ENCODE peak calls at places on chromosomes 1 and 21, in four cellular contexts. T is NCI-H1417; Z is stimulated activated CD4-positive, alpha-beta T cell treated with anti-CD3 and anti-CD28 coated beads, Interleukin-4, amount 100 ng/mL, for 1 hour; J is HFF-Myc. C is an unnamed sample.
A peak's percentile ranks its signal among the peaks of the same experiment; 100 is the strongest.

GRCh38 chr1:46223472-46223943 is 20.4 kb downstream of the LURAP1 start:
- DNase-seq in T (peak; percentile 85), J (peak; percentile 76), Z (peak; percentile 55), C (peak; percentile 66)

GRCh38 chr1:15244813-15245212 is 2.2 kb upstream of the FHAD1 start:
- DNase-seq in J (no peak), T (no peak), Z (no peak), C (no peak)

GRCh38 chr1:193190096-193190744 is 3.8 kb upstream of the B3GALT2 start:
- DNase-seq in Z (no peak), J (no peak), T (no peak), C (no peak)

GRCh38 chr1:61282387-61282786 is 200.0 kb downstream of the NFIA start:
- DNase-seq in T (no peak), J (no peak), Z (no peak), C (no peak)

GRCh38 chr1:62280150-62280549 is 39.1 kb downstream of the KANK4 start:
- DNase-seq in Z (no peak), T (no peak), J (no peak), C (no peak)

GRCh38 chr1:33985656-33986055 is 121.8 kb downstream of the HMGB4 start:
- DNase-seq in Z (no peak), J (no peak), T (no peak), C (no peak)

GRCh38 chr1:200894712-200895447 is at the start of gene INAVA:
- DNase-seq in T (no peak), J (no peak), Z (no peak), C (no peak)

GRCh38 chr1:170495006-170495405 is 37.0 kb upstream of the GORAB start:
- DNase-seq in Z (no peak), J (no peak), T (no peak), C (no peak)

GRCh38 chr21:14591882-14592281 is 45.8 kb upstream of the SAMSN1 start:
- DNase-seq in T (no peak), J (no peak), Z (no peak), C (no peak)

GRCh38 chr1:178706467-178706866 is 18.6 kb upstream of the RALGPS2 start:
- DNase-seq in J (no peak), T (no peak), Z (no peak), C (no peak)

GRCh38 chr1:93694833-93695232 is 13.2 kb upstream of the BCAR3 start:
- DNase-seq in J (no peak), Z (no peak), T (no peak), C (no peak)

GRCh38 chr1:109490029-109490933 is 3.6 kb upstream of the CYB561D1 start:
- DNase-seq in Z (peak; percentile 76), J (no peak), T (peak; percentile 29), C (no peak)

GRCh38 chr1:222240536-222241181 is 307.2 kb downstream of the HHIPL2 start:
- DNase-seq in J (no peak), Z (no peak), T (no peak), C (no peak)

GRCh38 chr1:78437393-78437792 is 53.4 kb upstream of the PTGFR start:
- DNase-seq in Z (no peak), J (no peak), T (no peak), C (no peak)

GRCh38 chr1:207362962-207363858 is 41.7 kb downstream of the CD55 start:
- DNase-seq in J (no peak), Z (no peak), T (no peak), C (no peak)

GRCh38 chr1:201461783-201462441 is 7.1 kb downstream of the PHLDA3 start:
- DNase-seq in T (no peak), Z (no peak), J (peak; percentile 87), C (no peak)

GRCh38 chr1:151024540-151025146 is 11.7 kb upstream of the BNIPL start:
- DNase-seq in J (no peak), Z (peak; percentile 82), T (peak; percentile 81), C (no peak)

GRCh38 chr1:227891955-227892871 is 55.5 kb downstream of the WNT9A start:
- DNase-seq in J (no peak), T (no peak), Z (no peak), C (no peak)

GRCh38 chr1:236465959-236466303 is 57.9 kb upstream of the LGALS8 start:
- DNase-seq in Z (no peak), T (no peak), J (no peak), C (no peak)

GRCh38 chr1:202106340-202107284 is 16.1 kb upstream of the GPR37L1 start:
- DNase-seq in T (peak; percentile 65), J (no peak), Z (no peak), C (no peak)

GRCh38 chr1:25004355-25004754 is 74.3 kb upstream of the RUNX3 start:
- DNase-seq in Z (no peak), J (no peak), T (no peak), C (no peak)

GRCh38 chr1:28860332-28861073 is 48.5 kb downstream of the OPRD1 start:
- DNase-seq in J (no peak), Z (no peak), T (no peak), C (no peak)

GRCh38 chr1:2159124-2159523 is 35.4 kb downstream of the FAAP20 start:
- DNase-seq in Z (no peak), J (no peak), T (no peak), C (no peak)

GRCh38 chr1:38029725-38030511 is 16.7 kb downstream of the POU3F1 start:
- DNase-seq in T (no peak), J (no peak), Z (peak; percentile 78), C (no peak)

GRCh38 chr1:223650465-223650864 is 15.0 kb downstream of the CAPN8 start:
- DNase-seq in Z (no peak), J (no peak), T (no peak), C (no peak)

GRCh38 chr1:185938396-185938795 is 204.2 kb downstream of the HMCN1 start:
- DNase-seq in T (no peak), J (no peak), Z (no peak), C (no peak)

GRCh38 chr1:169804941-169805340 is 10.2 kb upstream of the METTL18 start:
- DNase-seq in Z (no peak), J (no peak), T (no peak), C (no peak)

GRCh38 chr21:41357546-41357945 is 4.3 kb upstream of the MX2 start:
- DNase-seq in Z (no peak), J (no peak), T (no peak), C (no peak)

GRCh38 chr21:16473965-16474364 is 744.2 kb downstream of the USP25 start:
- DNase-seq in T (no peak), Z (no peak), J (no peak), C (no peak)